ENCODE peak calls at places on chromosome 4, in six cellular contexts. One of them, this sample, is unnamed.

GRCh38 chr4:56146956-56147355 is 198.2 kb downstream of the CEP135 start:
- DNase-seq in kidney: no peak
- DNase-seq in IMR-90: no peak
- DNase-seq in suprapubic skin: no peak
- DNase-seq in SK-N-SH: peak; percentile 45
- DNase-seq in adrenal gland: no peak
- DNase-seq in this sample: no peak

GRCh38 chr4:90127706-90128345 is 632 bp downstream of the CCSER1 start:
- DNase-seq in kidney: peak; percentile 73
- DNase-seq in SK-N-SH: peak; percentile 72
- DNase-seq in adrenal gland: peak; percentile 14
- DNase-seq in IMR-90: no peak
- DNase-seq in suprapubic skin: no peak
- DNase-seq in this sample: peak; percentile 25

GRCh38 chr4:121156822-121157769 is 7.0 kb downstream of the TNIP3 start:
- DNase-seq in kidney: peak; percentile 56
- DNase-seq in IMR-90: peak; percentile 15
- DNase-seq in suprapubic skin: no peak
- DNase-seq in adrenal gland: peak; percentile 20
- DNase-seq in SK-N-SH: peak; percentile 39
- DNase-seq in this sample: peak; percentile 54

GRCh38 chr4:23878912-23879732 is 10.7 kb downstream of the PPARGC1A start:
- DNase-seq in adrenal gland: no peak
- DNase-seq in IMR-90: peak; percentile 28
- DNase-seq in kidney: no peak
- DNase-seq in suprapubic skin: no peak
- DNase-seq in SK-N-SH: no peak
- DNase-seq in this sample: no peak

GRCh38 chr4:98747659-98748091 is 89.3 kb upstream of the TSPAN5 start:
- DNase-seq in SK-N-SH: no peak
- DNase-seq in adrenal gland: no peak
- DNase-seq in suprapubic skin: no peak
- DNase-seq in IMR-90: no peak
- DNase-seq in kidney: no peak
- DNase-seq in this sample: peak; percentile 72

GRCh38 chr4:176638992-176639391 is 153.7 kb downstream of the VEGFC start:
- DNase-seq in suprapubic skin: no peak
- DNase-seq in adrenal gland: no peak
- DNase-seq in SK-N-SH: no peak
- DNase-seq in IMR-90: peak; percentile 23
- DNase-seq in kidney: no peak
- DNase-seq in this sample: no peak

GRCh38 chr4:68021185-68021584 is 57.9 kb upstream of the TMPRSS11A start:
- DNase-seq in IMR-90: no peak
- DNase-seq in SK-N-SH: no peak
- DNase-seq in kidney: no peak
- DNase-seq in suprapubic skin: no peak
- DNase-seq in adrenal gland: no peak
- DNase-seq in this sample: no peak

GRCh38 chr4:170026253-170026991 is at the start of gene MFAP3L:
- DNase-seq in adrenal gland: peak; percentile 90
- DNase-seq in IMR-90: peak; percentile 84
- DNase-seq in suprapubic skin: peak; percentile 88
- DNase-seq in SK-N-SH: peak; percentile 98
- DNase-seq in kidney: peak; percentile 95
- DNase-seq in this sample: peak; percentile 85

GRCh38 chr4:158302076-158302866 is 92.0 kb downstream of the TMEM144 start:
- DNase-seq in SK-N-SH: no peak
- DNase-seq in adrenal gland: no peak
- DNase-seq in suprapubic skin: no peak
- DNase-seq in kidney: no peak
- DNase-seq in IMR-90: peak; percentile 80
- DNase-seq in this sample: no peak

GRCh38 chr4:57355066-57355465 is 244.9 kb upstream of the IGFBP7 start:
- DNase-seq in suprapubic skin: no peak
- DNase-seq in kidney: no peak
- DNase-seq in SK-N-SH: no peak
- DNase-seq in IMR-90: no peak
- DNase-seq in adrenal gland: no peak
- DNase-seq in this sample: no peak

GRCh38 chr4:147865926-147866325 is 134.0 kb downstream of the ARHGAP10 start:
- DNase-seq in suprapubic skin: no peak
- DNase-seq in IMR-90: peak; percentile 60
- DNase-seq in kidney: no peak
- DNase-seq in SK-N-SH: no peak
- DNase-seq in adrenal gland: no peak
- DNase-seq in this sample: no peak

GRCh38 chr4:98586231-98586630 is 72.2 kb downstream of the TSPAN5 start:
- DNase-seq in kidney: no peak
- DNase-seq in adrenal gland: no peak
- DNase-seq in IMR-90: no peak
- DNase-seq in SK-N-SH: no peak
- DNase-seq in suprapubic skin: no peak
- DNase-seq in this sample: no peak

GRCh38 chr4:117664706-117665444 is 369.4 kb upstream of the NDST3 start:
- DNase-seq in suprapubic skin: no peak
- DNase-seq in kidney: no peak
- DNase-seq in adrenal gland: no peak
- DNase-seq in IMR-90: no peak
- DNase-seq in SK-N-SH: no peak
- DNase-seq in this sample: no peak

GRCh38 chr4:52202251-52202779 is 151.2 kb downstream of the SPATA18 start:
- DNase-seq in adrenal gland: no peak
- DNase-seq in suprapubic skin: no peak
- DNase-seq in kidney: no peak
- DNase-seq in SK-N-SH: no peak
- DNase-seq in IMR-90: no peak
- DNase-seq in this sample: no peak

GRCh38 chr4:143386812-143387211 is 50.1 kb downstream of the GAB1 start:
- DNase-seq in suprapubic skin: no peak
- DNase-seq in adrenal gland: no peak
- DNase-seq in IMR-90: peak; percentile 39
- DNase-seq in kidney: no peak
- DNase-seq in SK-N-SH: no peak
- DNase-seq in this sample: no peak

GRCh38 chr4:149708513-149709175 is 107.0 kb downstream of the IQCM start:
- DNase-seq in SK-N-SH: no peak
- DNase-seq in kidney: no peak
- DNase-seq in adrenal gland: no peak
- DNase-seq in suprapubic skin: no peak
- DNase-seq in IMR-90: peak; percentile 46
- DNase-seq in this sample: no peak

GRCh38 chr4:82770607-82771006 is 28.0 kb downstream of the SCD5 start:
- DNase-seq in SK-N-SH: peak; percentile 40
- DNase-seq in kidney: no peak
- DNase-seq in IMR-90: no peak
- DNase-seq in adrenal gland: no peak
- DNase-seq in suprapubic skin: no peak
- DNase-seq in this sample: no peak

GRCh38 chr4:153409412-153409811 is 56.7 kb upstream of the TMEM131L start:
- DNase-seq in SK-N-SH: no peak
- DNase-seq in suprapubic skin: no peak
- DNase-seq in adrenal gland: no peak
- DNase-seq in kidney: no peak
- DNase-seq in IMR-90: peak; percentile 89
- DNase-seq in this sample: no peak

GRCh38 chr4:96654045-96654444 is 814.2 kb downstream of the PDHA2 start:
- DNase-seq in adrenal gland: no peak
- DNase-seq in IMR-90: no peak
- DNase-seq in SK-N-SH: no peak
- DNase-seq in suprapubic skin: no peak
- DNase-seq in kidney: peak; percentile 49
- DNase-seq in this sample: no peak

GRCh38 chr4:98577956-98578355 is 80.5 kb downstream of the TSPAN5 start:
- DNase-seq in SK-N-SH: no peak
- DNase-seq in suprapubic skin: no peak
- DNase-seq in adrenal gland: no peak
- DNase-seq in IMR-90: no peak
- DNase-seq in kidney: no peak
- DNase-seq in this sample: no peak

GRCh38 chr4:77636902-77637301 is 31.3 kb downstream of the CXCL13 start:
- DNase-seq in kidney: no peak
- DNase-seq in SK-N-SH: no peak
- DNase-seq in suprapubic skin: no peak
- DNase-seq in IMR-90: peak; percentile 79
- DNase-seq in adrenal gland: no peak
- DNase-seq in this sample: peak; percentile 82

GRCh38 chr4:145885666-145886065 is 53.0 kb downstream of the ZNF827 start:
- DNase-seq in SK-N-SH: no peak
- DNase-seq in IMR-90: no peak
- DNase-seq in suprapubic skin: no peak
- DNase-seq in kidney: no peak
- DNase-seq in adrenal gland: no peak
- DNase-seq in this sample: no peak

GRCh38 chr4:145888393-145888792 is 50.2 kb downstream of the ZNF827 start:
- DNase-seq in suprapubic skin: no peak
- DNase-seq in IMR-90: no peak
- DNase-seq in SK-N-SH: no peak
- DNase-seq in adrenal gland: no peak
- DNase-seq in kidney: no peak
- DNase-seq in this sample: no peak

GRCh38 chr4:145884775-145885174 is 53.8 kb downstream of the ZNF827 start:
- DNase-seq in SK-N-SH: no peak
- DNase-seq in suprapubic skin: no peak
- DNase-seq in adrenal gland: no peak
- DNase-seq in kidney: no peak
- DNase-seq in IMR-90: no peak
- DNase-seq in this sample: no peak

GRCh38 chr4:145887241-145887964 is 51.2 kb downstream of the ZNF827 start:
- DNase-seq in IMR-90: peak; percentile 75
- DNase-seq in kidney: no peak
- DNase-seq in SK-N-SH: no peak
- DNase-seq in suprapubic skin: no peak
- DNase-seq in adrenal gland: no peak
- DNase-seq in this sample: no peak

DNA sequence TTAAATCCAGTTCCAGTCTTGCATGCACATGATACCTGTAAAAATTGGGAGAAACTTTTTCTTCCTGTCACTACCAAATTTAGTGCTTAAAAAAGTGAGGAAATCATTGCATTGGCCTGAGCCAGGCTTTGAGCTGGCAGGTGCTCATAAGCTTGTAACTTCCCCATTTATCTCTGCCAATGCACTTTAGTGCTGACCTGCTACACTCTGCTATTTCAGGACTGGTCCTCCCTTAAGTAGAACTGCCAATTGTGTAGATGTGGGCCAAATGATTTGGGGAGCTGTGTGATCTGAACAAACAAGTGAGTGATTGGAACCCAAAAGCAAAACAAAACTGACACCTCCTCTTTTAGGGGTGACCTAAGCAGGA is 51.8 kb downstream of the ZNF827 start:
- DNase-seq in suprapubic skin: no peak
- DNase-seq in SK-N-SH: no peak
- DNase-seq in IMR-90: no peak
- DNase-seq in kidney: no peak
- DNase-seq in adrenal gland: no peak
- DNase-seq in this sample: no peak
- H3K4me1 ChIP-seq in suprapubic skin: peaks cover 22% of the 10 kb centered on the region
- H3K4me1 ChIP-seq in SK-N-SH: peaks cover 5% of the 10 kb centered on the region
- H3K4me1 ChIP-seq in IMR-90: peaks cover 6% of the 10 kb centered on the region
- H3K4me1 ChIP-seq in kidney: peaks cover 33% of the 10 kb centered on the region
- H3K4me1 ChIP-seq in adrenal gland: peaks cover 32% of the 10 kb centered on the region
- H3K4me1 ChIP-seq in this sample: no peaks in the 10 kb centered on the region

DNA sequence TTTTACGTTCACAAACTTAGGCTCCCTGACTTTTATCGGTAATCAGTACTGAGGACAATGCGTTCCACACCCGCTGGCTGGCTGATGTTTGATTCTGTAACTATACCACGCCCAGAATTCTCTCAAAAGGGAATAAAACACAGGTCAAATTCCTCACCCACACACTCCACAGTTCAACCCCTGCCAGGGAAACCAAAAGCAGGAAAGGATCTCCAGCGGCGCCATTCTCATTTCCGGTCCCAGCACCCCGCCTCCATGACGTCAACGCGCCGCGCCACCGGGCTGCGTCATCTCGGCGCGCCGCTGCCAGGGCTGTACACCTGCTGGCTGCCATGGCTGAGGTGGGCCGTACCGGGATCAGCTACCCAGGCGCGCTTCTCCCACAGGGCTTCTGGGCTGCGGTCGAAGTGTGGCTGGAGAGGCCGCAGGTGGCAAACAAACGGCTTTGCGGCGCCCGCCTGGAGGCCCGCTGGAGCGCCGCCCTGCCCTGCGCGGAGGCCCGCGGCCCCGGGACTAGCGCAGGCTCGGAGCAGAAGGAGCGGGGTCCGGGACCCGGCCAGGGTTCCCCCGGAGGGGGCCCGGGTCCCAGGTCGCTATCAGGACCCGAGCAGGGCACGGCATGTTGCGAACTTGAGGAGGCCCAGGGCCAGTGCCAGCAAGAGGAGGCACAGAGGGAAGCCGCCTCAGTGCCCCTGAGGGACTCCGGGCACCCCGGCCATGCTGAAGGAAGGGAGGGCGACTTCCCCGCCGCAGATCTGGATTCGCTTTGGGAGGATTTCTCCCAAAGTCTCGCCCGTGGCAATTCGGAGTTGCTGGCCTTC is at the start of the genes ACOX3 and TRMT44:
- DNase-seq in suprapubic skin: peak; percentile 95
- DNase-seq in adrenal gland: peak; percentile 95
- DNase-seq in kidney: peak; percentile 96
- DNase-seq in SK-N-SH: peak; percentile 96
- DNase-seq in IMR-90: peak; percentile 88
- DNase-seq in this sample: peak; percentile 95
- TF ChIP-seq CTCF in suprapubic skin: no peak
- TF ChIP-seq CTCF in adrenal gland: no peak
- TF ChIP-seq CTCF in kidney: no peak
- TF ChIP-seq CTCF in SK-N-SH: no peak
- TF ChIP-seq CTCF in IMR-90: no peak
- TF ChIP-seq CTCF in this sample: no peak

GRCh38 chr4:2862528-2862927 is 18.9 kb downstream of the ADD1 start:
- DNase-seq in adrenal gland: no peak
- DNase-seq in kidney: no peak
- DNase-seq in suprapubic skin: no peak
- DNase-seq in SK-N-SH: no peak
- DNase-seq in IMR-90: peak; percentile 41
- DNase-seq in this sample: no peak

GRCh38 chr4:2861631-2862436 is 18.2 kb downstream of the ADD1 start:
- DNase-seq in suprapubic skin: no peak
- DNase-seq in SK-N-SH: no peak
- DNase-seq in adrenal gland: no peak
- DNase-seq in IMR-90: no peak
- DNase-seq in kidney: no peak
- DNase-seq in this sample: no peak

GRCh38 chr4:2858451-2859217 is 15.0 kb downstream of the ADD1 start:
- DNase-seq in adrenal gland: no peak
- DNase-seq in IMR-90: peak; percentile 58
- DNase-seq in SK-N-SH: no peak
- DNase-seq in suprapubic skin: no peak
- DNase-seq in kidney: no peak
- DNase-seq in this sample: peak; percentile 58

GRCh38 chr4:2859514-2859913 is 15.9 kb downstream of the ADD1 start:
- DNase-seq in adrenal gland: no peak
- DNase-seq in kidney: no peak
- DNase-seq in SK-N-SH: no peak
- DNase-seq in IMR-90: no peak
- DNase-seq in suprapubic skin: no peak
- DNase-seq in this sample: no peak

GRCh38 chr4:2860391-2861348 is 17.0 kb downstream of the ADD1 start:
- DNase-seq in adrenal gland: no peak
- DNase-seq in IMR-90: peak; percentile 24
- DNase-seq in suprapubic skin: no peak
- DNase-seq in kidney: peak; percentile 82
- DNase-seq in SK-N-SH: no peak
- DNase-seq in this sample: no peak
- H3K27ac ChIP-seq in adrenal gland: peak overlapping the region; percentile 68
- H3K27ac ChIP-seq in IMR-90: peak overlapping the region; percentile 43
- H3K27ac ChIP-seq in suprapubic skin: peak overlapping the region; percentile 28
- H3K27ac ChIP-seq in kidney: peak overlapping the region; percentile 68
- H3K27ac ChIP-seq in SK-N-SH: peak overlapping the region; percentile 7
- H3K27ac ChIP-seq in this sample: no peak overlapping the region

GRCh38 chr4:7890635-7891393 is 48.8 kb downstream of the AFAP1 start:
- DNase-seq in adrenal gland: no peak
- DNase-seq in suprapubic skin: no peak
- DNase-seq in kidney: no peak
- DNase-seq in SK-N-SH: no peak
- DNase-seq in IMR-90: peak; percentile 92
- DNase-seq in this sample: no peak
- H3K4me1 ChIP-seq in adrenal gland: peaks cover 26% of the 10 kb centered on the region
- H3K4me1 ChIP-seq in suprapubic skin: peaks cover 22% of the 10 kb centered on the region
- H3K4me1 ChIP-seq in kidney: no peaks in the 10 kb centered on the region
- H3K4me1 ChIP-seq in SK-N-SH: peaks cover 71% of the 10 kb centered on the region
- H3K4me1 ChIP-seq in IMR-90: peaks cover 27% of the 10 kb centered on the region
- H3K4me1 ChIP-seq in this sample: peaks cover 5% of the 10 kb centered on the region

This sample was measured in colonic mucosa.